ENCODE peak calls at places on chromosomes 16 and 17, in four cellular contexts. I is IMR-90, W is neural progenitor cell, F is endothelial cell of umbilical vein. G is an unnamed sample. For H4K20me1, the result is how much of the 10 kb centered on the place peaks cover.

GRCh38 chr16:75138636-75139035 is 9.7 kb upstream of the ZFP1 start:
- DNase-seq in I (no peak), F (no peak), W (no peak), G (no peak)

GRCh38 chr16:79519448-79519847 is 81.1 kb downstream of the MAF start:
- DNase-seq in W (no peak), I (no peak), F (no peak), G (no peak)

GRCh38 chr17:65750678-65751077 is 189.2 kb upstream of the AXIN2 start:
- DNase-seq in W (no peak), F (peak), I (peak), G (peak)

GRCh38 chr17:27862848-27863247 is 30.3 kb downstream of the LYRM9 start:
- DNase-seq in W (no peak), I (no peak), F (no peak), G (no peak)

GRCh38 chr17:3683054-3683511 is 12.9 kb downstream of the P2RX5 start:
- DNase-seq in F (peak), I (no peak), W (peak), G (peak)

GRCh38 chr16:47029724-47030123 is 56.2 kb upstream of the DNAJA2 start:
- DNase-seq in W (no peak), F (no peak), I (no peak), G (no peak)

GRCh38 chr16:1903845-1904820 is 14.1 kb downstream of the HS3ST6 start:
- DNase-seq in F (no peak), W (no peak), I (no peak), G (no peak)

GRCh38 chr17:35214192-35214591 is 20.0 kb upstream of the SLC35G3 start:
- DNase-seq in W (no peak), F (no peak), I (no peak), G (no peak)

GRCh38 chr16:8474576-8474975 is 115.7 kb downstream of the TMEM114 start:
- DNase-seq in W (no peak), F (no peak), I (no peak), G (no peak)

GRCh38 chr17:35493040-35493439 is 44.4 kb downstream of the SLFN12L start:
- DNase-seq in W (no peak), I (no peak), F (no peak), G (no peak)

GRCh38 chr16:681746-682427 is 1.7 kb downstream of the STUB1 start:
- DNase-seq in F (no peak), I (no peak), W (no peak), G (no peak)

GRCh38 chr17:2412561-2413021 is 11.7 kb upstream of the MNT start:
- DNase-seq in I (no peak), F (peak), W (peak), G (no peak)

GRCh38 chr17:80945736-80946135 is 45.9 kb upstream of the CHMP6 start:
- DNase-seq in I (no peak), F (no peak), W (no peak), G (no peak)

GRCh38 chr16:85992779-85993178 is 93.8 kb downstream of the IRF8 start:
- DNase-seq in F (no peak), W (no peak), I (no peak), G (no peak)

GRCh38 chr17:44197980-44198720 is 1.5 kb downstream of the ATXN7L3 start:
- DNase-seq in W (peak), I (peak), F (peak), G (peak)

GRCh38 chr16:63461248-63461841 is 1425.1 kb upstream of the CDH8 start:
- DNase-seq in I (peak), W (peak), F (peak), G (peak)

GRCh38 chr17:28928061-28928460 is 23.3 kb downstream of the PHF12 start:
- DNase-seq in F (no peak), W (no peak), I (peak), G (no peak)

GRCh38 chr16:89358030-89359005 is 132.0 kb downstream of the ANKRD11 start:
- DNase-seq in I (no peak), F (no peak), W (no peak), G (no peak)
- H4K20me1 ChIP-seq in I (half or more), F (under half), W (half or more), G (half or more)

GRCh38 chr17:48622857-48623256 is 3.3 kb downstream of the HOXB9 start:
- DNase-seq in W (no peak), F (no peak), I (no peak), G (no peak)

GRCh38 chr17:48618366-48618896 is 3.3 kb upstream of the HOXB8 start:
- DNase-seq in W (peak), F (peak), I (peak), G (peak)

GRCh38 chr17:48621410-48622387 is 4.5 kb downstream of the HOXB9 start:
- DNase-seq in F (no peak), W (no peak), I (no peak), G (no peak)

GRCh38 chr17:48619821-48620496 is 4.9 kb upstream of the HOXB8 start:
- DNase-seq in I (no peak), F (no peak), W (peak), G (no peak)

GRCh38 chr17:48620497-48621139 is 5.5 kb upstream of the HOXB8 start:
- DNase-seq in I (no peak), F (no peak), W (no peak), G (no peak)
- H3K4me3 ChIP-seq in I (no peak), F (no peak), W (no peak), G (no peak)

DNA sequence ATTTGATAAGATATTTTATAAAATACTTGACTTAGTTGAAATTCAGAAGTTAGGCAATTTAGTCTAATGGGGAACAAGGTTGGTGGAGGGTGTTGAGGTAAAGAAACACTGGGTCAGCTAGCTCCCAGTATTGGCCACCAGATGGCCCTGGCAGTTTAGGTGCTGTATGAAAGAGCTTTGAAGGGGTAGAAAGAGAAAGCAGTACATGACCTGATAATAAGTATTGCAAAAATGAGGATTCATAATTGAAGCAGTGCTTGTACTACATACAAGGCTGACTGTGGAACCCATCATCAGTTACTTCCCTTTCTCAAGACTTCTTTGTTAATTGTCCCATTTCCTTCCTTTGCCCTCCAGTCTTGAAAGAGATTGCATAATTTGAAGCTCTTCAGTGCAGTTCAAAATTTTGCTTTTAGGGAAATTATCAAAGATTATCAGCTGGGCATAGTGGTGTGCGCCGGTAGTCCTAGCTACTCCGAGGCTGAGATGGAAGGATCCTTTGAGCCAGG is 29.4 kb downstream of the TANC2 start:
- DNase-seq in I (peak), W (peak), F (peak), G (peak)
- TF ChIP-seq CTCF in I (peak), W (peak), F (peak), G (peak)

DNA sequence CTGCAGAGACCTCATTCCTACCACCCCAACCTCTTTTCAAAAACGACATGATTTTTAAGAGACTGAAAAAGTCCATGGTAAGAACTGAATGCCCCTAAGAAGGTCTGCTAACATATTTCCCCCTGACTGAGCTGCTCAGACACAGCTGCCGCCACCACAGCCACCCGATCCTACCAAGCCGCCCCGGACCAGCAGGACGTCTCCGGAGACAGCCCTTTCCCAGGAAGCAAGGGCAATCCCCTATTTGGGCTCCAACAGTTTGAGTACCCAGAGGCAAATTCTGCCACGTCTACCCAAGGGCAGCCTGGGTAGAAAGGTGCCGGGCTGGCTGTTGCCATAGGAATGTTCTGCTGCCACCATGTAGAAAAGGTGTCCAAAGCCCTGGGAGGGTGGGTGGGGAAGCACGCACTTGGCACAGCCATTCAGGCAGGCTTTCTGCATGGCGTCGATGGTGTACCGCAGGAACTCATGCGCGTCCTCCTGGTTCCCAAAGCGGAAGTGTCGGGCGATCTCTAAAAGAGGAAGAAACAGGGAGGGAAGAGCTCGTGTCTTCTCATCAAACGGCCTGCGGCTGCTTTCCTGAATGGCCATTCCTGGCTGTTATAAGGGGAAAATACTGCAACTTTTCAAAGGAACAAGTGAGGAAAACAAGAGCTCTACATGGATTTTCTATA is 13.6 kb downstream of the USP36 start:
- DNase-seq in I (no peak), F (no peak), W (no peak), G (no peak)
- H4K20me1 ChIP-seq in I (under half), F (under half), W (under half), G (under half)

DNA sequence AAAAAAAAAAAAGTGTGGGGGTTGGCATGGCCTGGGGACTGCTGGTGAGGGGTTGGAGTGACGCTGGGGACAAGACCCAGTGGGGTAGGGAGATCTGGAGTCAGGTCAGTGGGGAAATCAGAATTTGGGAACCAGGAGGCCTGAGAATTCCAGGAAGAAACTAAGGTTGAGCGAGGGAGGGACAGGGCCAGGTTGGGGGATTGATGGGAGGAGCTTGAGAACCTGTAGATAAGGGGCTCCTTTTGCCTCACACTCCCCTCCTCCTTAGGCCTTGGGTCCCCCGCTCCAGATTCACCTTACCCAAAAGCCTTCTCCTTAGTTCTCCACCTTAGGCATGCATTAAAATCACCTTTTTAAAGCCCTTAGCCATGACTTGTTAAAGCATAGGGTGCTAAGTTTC is 8.3 kb upstream of the PYDC1 start:
- DNase-seq in W (no peak), F (no peak), I (no peak), G (no peak)
- H3K4me3 ChIP-seq in W (no peak), F (no peak), I (no peak), G (no peak)

DNA sequence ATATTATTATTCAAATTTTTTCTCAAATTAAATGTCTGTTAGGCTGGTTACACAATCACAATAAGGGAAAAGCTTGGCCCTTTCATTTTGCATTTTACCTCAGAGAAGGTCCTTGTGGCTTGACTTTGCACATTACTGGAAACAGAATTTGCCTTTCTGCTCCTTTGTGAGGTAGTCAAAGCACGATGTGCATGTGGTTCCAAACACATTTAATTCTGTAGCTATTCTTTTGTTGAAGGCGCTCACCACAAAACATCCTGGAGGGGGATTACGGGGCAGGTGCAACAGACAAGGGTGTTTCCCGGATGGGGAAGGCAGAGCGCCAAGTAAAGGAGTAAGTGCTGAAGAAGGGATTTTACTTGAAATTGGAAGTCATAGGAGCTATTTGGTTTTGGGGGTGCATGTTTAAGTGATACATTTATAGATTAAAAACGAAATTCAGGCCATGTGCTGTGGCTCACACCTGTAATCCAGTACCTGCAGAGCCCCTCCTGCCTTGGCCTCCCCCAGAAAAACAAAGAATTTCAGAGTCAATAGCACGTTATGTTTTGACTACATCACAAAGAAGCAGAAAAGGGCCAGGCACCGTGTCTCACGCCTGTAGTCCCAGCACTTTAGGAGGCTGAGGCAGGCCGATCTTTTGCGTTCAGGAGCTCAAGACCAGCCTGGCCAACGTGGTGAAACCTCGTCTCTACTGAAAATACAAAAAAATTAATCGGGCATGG is 31.2 kb upstream of the TENT4B start:
- DNase-seq in F (no peak), W (peak), I (no peak), G (no peak)
- TF ChIP-seq CTCF in F (no peak), W (no peak), I (no peak), G (no peak)

GRCh38 chr17:50146927-50147640 is 3.4 kb downstream of the PPP1R9B start:
- DNase-seq in F (no peak), W (no peak), I (no peak), G (no peak)

GRCh38 chr17:50146230-50146926 is 4.1 kb downstream of the PPP1R9B start:
- DNase-seq in W (no peak), I (no peak), F (no peak), G (no peak)

GRCh38 chr17:50144845-50145531 is 5.5 kb downstream of the PPP1R9B start:
- DNase-seq in W (no peak), F (no peak), I (no peak), G (no peak)

GRCh38 chr17:50144346-50144745 is 6.1 kb downstream of the PPP1R9B start:
- DNase-seq in W (no peak), I (no peak), F (no peak), G (no peak)

DNA sequence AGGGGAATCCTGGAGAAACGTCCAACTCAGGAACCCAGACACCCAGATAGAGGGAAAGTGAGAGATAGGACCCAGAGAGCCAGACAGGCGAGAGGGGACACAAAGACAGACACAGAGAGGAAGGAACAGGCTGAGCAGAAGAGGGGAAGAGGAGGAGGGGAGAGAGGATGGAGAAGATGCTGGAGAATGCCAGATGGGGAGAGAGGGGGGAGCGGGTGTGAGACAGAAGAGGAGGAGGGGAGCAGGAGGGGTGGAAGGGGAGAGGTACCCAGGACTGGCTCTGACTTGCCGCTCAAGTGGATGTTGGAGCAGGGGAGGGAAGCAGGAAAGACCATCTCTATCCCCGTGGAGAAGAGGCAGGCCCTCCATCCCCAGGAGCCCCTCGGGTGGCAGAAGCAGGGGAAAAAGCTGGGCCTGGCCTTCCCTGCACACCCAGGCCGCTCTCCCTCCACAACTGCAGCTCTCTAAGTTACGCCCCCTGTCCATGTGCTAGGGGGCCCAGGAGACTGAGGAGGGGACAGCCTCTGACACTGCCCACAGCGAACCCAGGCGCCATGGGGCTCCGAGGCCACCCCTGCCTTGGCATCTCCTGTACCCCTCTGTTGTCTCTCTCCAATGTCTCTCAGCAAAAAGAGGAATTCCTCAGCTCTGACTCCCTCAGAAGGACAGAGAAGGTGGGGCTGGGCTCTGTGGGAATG is 4.8 kb downstream of the PPP1R9B start:
- DNase-seq in I (no peak), W (no peak), F (no peak), G (no peak)
- H4K20me1 ChIP-seq in I (half or more), W (half or more), F (under half), G (under half)

DNA sequence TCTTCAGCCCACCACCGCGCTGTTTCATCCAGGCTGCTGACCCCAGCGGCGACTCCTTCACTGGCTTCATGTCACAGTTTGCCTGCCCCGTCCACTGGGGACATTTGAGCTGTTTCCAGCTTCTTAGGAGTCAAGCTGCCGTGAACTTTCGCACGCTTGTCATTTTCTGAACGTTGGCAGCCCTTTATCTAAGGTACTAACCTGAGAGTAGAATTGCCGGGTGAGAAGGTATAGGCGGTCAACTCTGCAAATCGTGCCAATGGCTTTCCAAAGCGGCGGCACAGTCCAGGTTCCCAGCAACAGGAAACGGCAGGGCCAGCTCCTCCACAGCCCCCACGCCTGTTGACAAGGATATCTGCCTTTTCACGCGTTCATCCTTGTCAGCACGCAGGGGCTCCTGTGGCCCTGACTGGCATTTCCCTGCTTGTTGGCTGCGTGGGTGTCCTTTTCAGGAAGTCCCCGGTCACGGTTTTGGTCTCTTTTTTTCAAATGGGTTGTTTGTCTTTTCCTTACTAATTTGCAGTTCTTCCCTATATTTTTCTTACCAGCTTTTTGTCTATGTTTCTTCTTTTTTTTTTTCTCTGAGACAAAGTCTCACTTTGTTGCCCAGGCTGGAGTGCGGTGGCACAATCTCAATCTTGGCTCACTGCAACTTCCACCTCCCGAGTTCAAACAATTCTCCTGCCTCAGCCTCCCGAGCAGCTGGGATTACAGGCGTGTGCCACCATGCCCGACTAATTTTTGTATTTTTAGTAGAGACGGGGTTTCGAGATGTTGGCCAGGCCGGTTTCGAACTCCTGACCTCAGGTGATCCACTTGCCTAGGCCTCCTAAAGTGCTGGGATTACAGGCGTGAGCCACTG is 1.3 kb downstream of the UTS2R start:
- DNase-seq in F (no peak), I (no peak), W (peak), G (no peak)
- H3K4me3 ChIP-seq in F (no peak), I (no peak), W (no peak), G (no peak)

DNA sequence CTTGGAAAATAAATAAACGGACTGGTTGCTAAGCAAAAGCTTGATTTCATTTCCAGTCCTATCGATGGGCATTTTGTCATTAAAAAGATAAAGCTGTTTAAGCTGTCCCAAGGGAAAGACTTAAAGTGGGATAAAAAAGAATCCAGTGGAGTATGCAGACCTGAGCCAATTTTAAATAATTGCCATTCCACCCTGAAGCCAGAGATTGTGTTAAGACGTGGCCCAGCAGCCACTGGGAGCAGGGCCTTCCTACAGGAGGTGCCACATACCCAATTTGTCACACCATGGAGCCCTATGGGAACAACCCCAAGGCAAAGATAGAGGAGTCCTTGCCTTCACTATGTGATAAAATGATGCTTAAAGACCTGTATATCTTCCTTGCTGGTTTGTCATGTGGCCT is 183.7 kb upstream of the CDH11 start:
- DNase-seq in F (no peak), I (no peak), W (no peak), G (no peak)
- TF ChIP-seq CTCF in F (no peak), I (no peak), W (no peak), G (no peak)

GRCh38 chr17:64008346-64008745 is 10.2 kb downstream of the PRR29 start:
- DNase-seq in F (no peak), I (no peak), W (no peak), G (no peak)
- H4K20me1 ChIP-seq in F (under half), I (under half), W (under half), G (under half)